ENCODE peak calls at places on chromosomes 11 and 22, in six cellular contexts. One of them, this sample, is unnamed.

GRCh38 chr11:71139516-71140205 is 112.7 kb downstream of the SHANK2 start:
- DNase-seq in H1: no peak
- DNase-seq in GM12878: no peak
- DNase-seq in HepG2: peak; percentile 9
- DNase-seq in GM12891: no peak
- DNase-seq in K562: no peak
- DNase-seq in this sample: no peak

GRCh38 chr22:19991645-19992451 is 24.8 kb downstream of the ARVCF start:
- DNase-seq in H1: no peak
- DNase-seq in GM12878: no peak
- DNase-seq in HepG2: no peak
- DNase-seq in GM12891: no peak
- DNase-seq in K562: peak; percentile 27
- DNase-seq in this sample: no peak

GRCh38 chr11:70543611-70544010 is 145.3 kb downstream of the CTTN start:
- DNase-seq in H1: no peak
- DNase-seq in GM12878: no peak
- DNase-seq in HepG2: no peak
- DNase-seq in GM12891: no peak
- DNase-seq in K562: no peak
- DNase-seq in this sample: no peak

GRCh38 chr11:78080084-78080817 is 589 bp upstream of the NDUFC2 start:
- DNase-seq in H1: no peak
- DNase-seq in GM12878: no peak
- DNase-seq in HepG2: no peak
- DNase-seq in GM12891: no peak
- DNase-seq in K562: peak; percentile 43
- DNase-seq in this sample: no peak

GRCh38 chr22:45966320-45966891 is 10.6 kb downstream of the WNT7B start:
- DNase-seq in H1: no peak
- DNase-seq in GM12878: no peak
- DNase-seq in HepG2: no peak
- DNase-seq in GM12891: no peak
- DNase-seq in K562: no peak
- DNase-seq in this sample: no peak

GRCh38 chr22:23278883-23279675 is 98.8 kb downstream of the BCR start:
- DNase-seq in H1: no peak
- DNase-seq in GM12878: no peak
- DNase-seq in HepG2: no peak
- DNase-seq in GM12891: no peak
- DNase-seq in K562: peak; percentile 31
- DNase-seq in this sample: no peak

GRCh38 chr11:1203505-1204271 is 19.2 kb upstream of the MUC5B start:
- DNase-seq in H1: no peak
- DNase-seq in GM12878: no peak
- DNase-seq in HepG2: no peak
- DNase-seq in GM12891: no peak
- DNase-seq in K562: no peak
- DNase-seq in this sample: peak; percentile 17

GRCh38 chr11:130775306-130776043 is 140.8 kb downstream of the SNX19 start:
- DNase-seq in H1: no peak
- DNase-seq in GM12878: no peak
- DNase-seq in HepG2: no peak
- DNase-seq in GM12891: no peak
- DNase-seq in K562: no peak
- DNase-seq in this sample: no peak

GRCh38 chr11:108587109-108587508 is 6.5 kb downstream of the EXPH5 start:
- DNase-seq in H1: no peak
- DNase-seq in GM12878: no peak
- DNase-seq in HepG2: no peak
- DNase-seq in GM12891: no peak
- DNase-seq in K562: no peak
- DNase-seq in this sample: no peak

DNA sequence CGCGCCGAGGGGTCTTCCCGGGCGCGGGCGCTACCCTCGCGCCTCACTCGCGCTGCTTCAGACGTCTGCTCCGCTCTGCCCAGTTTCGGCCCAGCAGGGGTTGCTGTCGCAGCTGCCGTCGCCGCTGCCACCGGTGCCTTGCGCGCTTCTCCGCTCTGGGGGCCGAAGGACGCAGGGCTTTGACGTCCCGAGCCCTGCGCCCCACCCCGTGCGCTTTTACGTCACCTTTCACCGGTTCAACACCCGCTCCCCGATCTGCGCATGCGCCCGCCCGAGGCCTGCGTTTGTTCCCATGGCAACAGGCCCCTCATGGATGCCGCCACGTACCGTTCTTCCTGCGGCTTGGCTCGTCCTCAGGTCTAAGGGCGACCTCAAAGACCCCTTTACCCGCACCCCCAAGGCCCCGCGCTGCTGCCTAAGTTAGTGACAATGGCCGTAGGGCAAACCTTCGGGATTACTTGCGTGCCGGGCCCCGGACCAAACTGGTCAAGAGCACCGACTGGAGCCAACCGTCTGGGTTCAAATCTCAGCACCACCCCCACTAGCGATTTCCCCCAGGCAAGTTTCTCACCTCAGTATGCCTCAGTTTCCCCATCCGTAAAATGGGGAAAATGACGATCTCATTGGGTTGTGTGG is 642 bp upstream of the CDK2AP2 start:
- DNase-seq in H1: peak; percentile 88
- DNase-seq in GM12878: peak; percentile 78
- DNase-seq in HepG2: peak; percentile 91
- DNase-seq in GM12891: peak; percentile 97
- DNase-seq in K562: peak; percentile 98
- DNase-seq in this sample: peak; percentile 99
- TF ChIP-seq POLR2A in H1: no peak
- TF ChIP-seq POLR2A in GM12878: peak; percentile 70
- TF ChIP-seq POLR2A in HepG2: no peak
- TF ChIP-seq POLR2A in GM12891: no peak
- TF ChIP-seq POLR2A in K562: peak; percentile 86
- TF ChIP-seq POLR2A in this sample: peak; percentile 58

DNA sequence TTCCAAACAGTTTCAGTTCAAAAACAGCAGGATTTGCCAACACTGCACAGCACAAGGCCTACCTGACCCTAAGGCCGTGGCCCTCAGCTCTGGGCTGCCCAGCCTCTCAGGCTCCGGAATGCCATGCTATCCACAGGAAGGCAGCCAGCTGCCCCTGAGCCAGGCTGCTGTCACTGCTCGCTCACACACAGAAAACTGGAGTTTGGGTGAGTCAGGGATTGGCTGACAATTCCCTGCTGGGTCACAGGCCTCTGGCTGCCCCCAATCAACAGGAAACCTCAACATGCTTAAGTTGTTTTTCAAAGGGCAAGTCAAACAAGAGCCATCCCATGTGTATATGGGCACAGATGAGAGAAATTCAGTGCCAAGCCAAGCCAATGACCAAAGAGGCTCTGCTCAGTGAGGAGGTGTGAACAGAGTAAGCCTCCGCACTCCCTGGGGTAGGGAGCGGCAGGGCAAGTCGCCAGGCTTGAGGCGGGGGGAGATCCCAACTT is 50.2 kb downstream of the RPL27A start:
- DNase-seq in H1: no peak
- DNase-seq in GM12878: no peak
- DNase-seq in HepG2: no peak
- DNase-seq in GM12891: no peak
- DNase-seq in K562: no peak
- DNase-seq in this sample: no peak
- TF ChIP-seq POLR2AphosphoS5 in H1: no peak
- TF ChIP-seq POLR2AphosphoS5 in GM12878: no peak
- TF ChIP-seq POLR2AphosphoS5 in HepG2: no peak
- TF ChIP-seq POLR2AphosphoS5 in GM12891: no peak
- TF ChIP-seq POLR2AphosphoS5 in K562: no peak
- TF ChIP-seq POLR2AphosphoS5 in this sample: no peak

DNA sequence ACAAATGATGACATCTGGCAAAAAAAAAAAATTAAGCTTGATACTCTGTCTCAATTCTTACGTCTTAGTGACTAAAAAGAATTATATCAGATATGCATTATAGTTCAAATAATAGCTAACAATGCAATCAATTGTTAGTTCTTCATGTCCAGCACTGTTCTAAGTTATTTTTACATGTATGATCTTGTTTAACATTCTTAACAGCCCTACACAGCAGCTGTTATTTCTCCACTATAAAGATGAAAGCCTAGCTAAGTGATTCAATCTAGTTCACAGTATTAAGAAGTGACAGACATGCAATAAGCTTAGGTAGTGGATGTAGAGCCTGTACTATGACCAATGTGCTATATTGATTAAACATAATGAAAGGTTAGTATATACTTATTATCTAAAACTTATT is 4.1 kb downstream of the ZNF214 start:
- DNase-seq in H1: no peak
- DNase-seq in GM12878: no peak
- DNase-seq in HepG2: no peak
- DNase-seq in GM12891: no peak
- DNase-seq in K562: no peak
- DNase-seq in this sample: no peak
- TF ChIP-seq TAF1 in H1: no peak
- TF ChIP-seq TAF1 in GM12878: no peak
- TF ChIP-seq TAF1 in HepG2: no peak
- TF ChIP-seq TAF1 in GM12891: no peak
- TF ChIP-seq TAF1 in K562: no peak
- TF ChIP-seq TAF1 in this sample: no peak

GRCh38 chr11:11843233-11843632 is 1.5 kb downstream of the USP47 start:
- DNase-seq in H1: no peak
- DNase-seq in GM12878: no peak
- DNase-seq in HepG2: peak; percentile 58
- DNase-seq in GM12891: no peak
- DNase-seq in K562: peak; percentile 69
- DNase-seq in this sample: no peak

GRCh38 chr11:11841605-11842425 is at the start of gene USP47:
- DNase-seq in H1: peak; percentile 53
- DNase-seq in GM12878: no peak
- DNase-seq in HepG2: peak; percentile 74
- DNase-seq in GM12891: peak; percentile 59
- DNase-seq in K562: peak; percentile 92
- DNase-seq in this sample: peak; percentile 52

GRCh38 chr11:11842426-11843008 is 745 bp downstream of the USP47 start:
- DNase-seq in H1: no peak
- DNase-seq in GM12878: peak; percentile 45
- DNase-seq in HepG2: peak; percentile 75
- DNase-seq in GM12891: peak; percentile 21
- DNase-seq in K562: peak; percentile 82
- DNase-seq in this sample: no peak

GRCh38 chr11:11839718-11840117 is 2.1 kb upstream of the USP47 start:
- DNase-seq in H1: no peak
- DNase-seq in GM12878: no peak
- DNase-seq in HepG2: no peak
- DNase-seq in GM12891: no peak
- DNase-seq in K562: no peak
- DNase-seq in this sample: no peak

DNA sequence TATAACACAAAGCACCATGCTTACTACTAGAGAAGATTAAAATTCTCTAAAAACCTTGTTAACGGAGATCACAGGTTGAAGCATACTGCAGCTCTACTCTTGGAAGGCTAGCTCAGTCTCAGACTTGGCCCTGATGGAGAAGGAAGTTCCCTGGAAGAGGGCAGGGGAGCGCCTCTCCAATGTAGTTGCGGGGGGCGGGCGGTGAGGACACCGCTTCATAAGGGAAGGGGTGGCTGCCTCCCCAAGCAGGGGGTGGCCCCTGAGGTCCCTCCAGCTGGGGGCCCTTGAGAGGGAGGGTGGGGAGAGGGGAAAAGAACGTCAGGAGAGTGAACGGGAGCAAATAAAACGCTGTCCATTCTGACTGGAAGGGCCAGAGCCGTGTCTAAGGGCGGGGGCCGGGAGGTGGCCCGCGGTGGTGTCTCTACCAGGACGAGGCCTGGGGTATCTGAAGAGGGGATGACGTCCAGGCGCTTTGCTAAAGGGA is 609 bp upstream of the USP47 start:
- DNase-seq in H1: no peak
- DNase-seq in GM12878: no peak
- DNase-seq in HepG2: peak; percentile 19
- DNase-seq in GM12891: no peak
- DNase-seq in K562: peak; percentile 73
- DNase-seq in this sample: peak; percentile 15
- TF ChIP-seq POLR2A in H1: no peak
- TF ChIP-seq POLR2A in GM12878: no peak
- TF ChIP-seq POLR2A in HepG2: no peak
- TF ChIP-seq POLR2A in GM12891: no peak
- TF ChIP-seq POLR2A in K562: no peak
- TF ChIP-seq POLR2A in this sample: no peak

GRCh38 chr11:38130514-38130913 is 1532.5 kb upstream of the RAG2 start:
- DNase-seq in H1: no peak
- DNase-seq in GM12878: no peak
- DNase-seq in HepG2: no peak
- DNase-seq in GM12891: no peak
- DNase-seq in K562: no peak
- DNase-seq in this sample: no peak
- TF ChIP-seq POLR2AphosphoS5 in H1: no peak
- TF ChIP-seq POLR2AphosphoS5 in GM12878: no peak
- TF ChIP-seq POLR2AphosphoS5 in HepG2: no peak
- TF ChIP-seq POLR2AphosphoS5 in GM12891: no peak
- TF ChIP-seq POLR2AphosphoS5 in K562: no peak
- TF ChIP-seq POLR2AphosphoS5 in this sample: no peak

GRCh38 chr22:30182365-30182764 is 64.2 kb downstream of the LIF start:
- DNase-seq in H1: no peak
- DNase-seq in GM12878: no peak
- DNase-seq in HepG2: peak; percentile 39
- DNase-seq in GM12891: no peak
- DNase-seq in K562: peak; percentile 25
- DNase-seq in this sample: no peak
- TF ChIP-seq TAF1 in H1: no peak
- TF ChIP-seq TAF1 in GM12878: no peak
- TF ChIP-seq TAF1 in HepG2: no peak
- TF ChIP-seq TAF1 in GM12891: no peak
- TF ChIP-seq TAF1 in K562: no peak
- TF ChIP-seq TAF1 in this sample: no peak

GRCh38 chr22:36510384-36510783 is 3.5 kb upstream of the FOXRED2 start:
- DNase-seq in H1: no peak
- DNase-seq in GM12878: no peak
- DNase-seq in HepG2: no peak
- DNase-seq in GM12891: no peak
- DNase-seq in K562: no peak
- DNase-seq in this sample: no peak
- TF ChIP-seq POLR2A in H1: no peak
- TF ChIP-seq POLR2A in GM12878: peak; percentile 62
- TF ChIP-seq POLR2A in HepG2: no peak
- TF ChIP-seq POLR2A in GM12891: peak; percentile 17
- TF ChIP-seq POLR2A in K562: peak; percentile 13
- TF ChIP-seq POLR2A in this sample: peak; percentile 5

GRCh38 chr11:67584205-67584880 is 731 bp downstream of the GSTP1 start:
- DNase-seq in H1: no peak
- DNase-seq in GM12878: no peak
- DNase-seq in HepG2: no peak
- DNase-seq in GM12891: no peak
- DNase-seq in K562: peak; percentile 74
- DNase-seq in this sample: no peak
- TF ChIP-seq POLR2AphosphoS5 in H1: no peak
- TF ChIP-seq POLR2AphosphoS5 in GM12878: no peak
- TF ChIP-seq POLR2AphosphoS5 in HepG2: no peak
- TF ChIP-seq POLR2AphosphoS5 in GM12891: no peak
- TF ChIP-seq POLR2AphosphoS5 in K562: no peak
- TF ChIP-seq POLR2AphosphoS5 in this sample: no peak

GRCh38 chr22:47918936-47919505 is 1156.6 kb downstream of the TBC1D22A start:
- DNase-seq in H1: no peak
- DNase-seq in GM12878: no peak
- DNase-seq in HepG2: no peak
- DNase-seq in GM12891: no peak
- DNase-seq in K562: no peak
- DNase-seq in this sample: no peak
- TF ChIP-seq TAF1 in H1: no peak
- TF ChIP-seq TAF1 in GM12878: no peak
- TF ChIP-seq TAF1 in HepG2: no peak
- TF ChIP-seq TAF1 in GM12891: no peak
- TF ChIP-seq TAF1 in K562: no peak
- TF ChIP-seq TAF1 in this sample: no peak